ENCODE peak calls at places on chromosomes 13 and 19, in ten cellular contexts. T is upper lobe of left lung, G is HCT116, W is suprapubic skin, L is stomach, Q is breast epithelium, Z is spleen, E is prostate gland, A is H1, J is vagina. Y is an unnamed sample.

GRCh38 chr13:27148900-27149299 is 22.7 kb downstream of the USP12 start:
- DNase-seq in T (no peak), G (no peak), W (no peak), L (no peak), Q (no peak), Z (no peak), E (no peak), A (no peak), J (no peak), Y (no peak)

GRCh38 chr19:31002852-31003251 is 346.4 kb downstream of the TSHZ3 start:
- DNase-seq in T (no peak), G (no peak), W (no peak), L (no peak), Q (no peak), Z (no peak), E (no peak), A (no peak), J (no peak), Y (no peak)

GRCh38 chr19:46791944-46792343 is 3.5 kb upstream of the SLC1A5 start:
- DNase-seq in T (no peak), G (no peak), W (no peak), L (no peak), Q (no peak), Z (no peak), E (no peak), A (no peak), J (no peak), Y (no peak)

GRCh38 chr13:105389373-105389772 is 1146.1 kb downstream of the EFNB2 start:
- DNase-seq in T (no peak), G (no peak), W (no peak), L (no peak), Q (no peak), Z (no peak), E (no peak), A (no peak), J (no peak), Y (no peak)

GRCh38 chr19:40759352-40759751 is 8.3 kb downstream of the SNRPA start:
- DNase-seq in T (no peak), G (no peak), W (no peak), L (no peak), Q (no peak), Z (no peak), E (no peak), A (no peak), J (no peak), Y (no peak)

GRCh38 chr19:43636121-43636683 is 3.4 kb downstream of the CADM4 start:
- DNase-seq in T (no peak), G (no peak), W (peak; percentile 53), L (no peak), Q (peak; percentile 55), Z (no peak), E (no peak), A (no peak), J (no peak), Y (no peak)

GRCh38 chr19:20325151-20325550 is 158.1 kb downstream of the ZNF486 start:
- DNase-seq in T (no peak), G (no peak), W (no peak), L (no peak), Q (no peak), Z (no peak), E (no peak), A (no peak), J (no peak), Y (no peak)

GRCh38 chr13:99086149-99086868 is 108.4 kb upstream of the DOCK9 start:
- DNase-seq in T (peak; percentile 61), G (no peak), W (peak; percentile 66), L (peak; percentile 62), Q (no peak), Z (peak; percentile 95), E (peak; percentile 40), A (no peak), J (no peak), Y (peak; percentile 75)

GRCh38 chr19:56080669-56081401 is 40.3 kb downstream of the ZNF787 start:
- DNase-seq in T (peak; percentile 80), G (peak; percentile 39), W (no peak), L (peak; percentile 86), Q (peak; percentile 65), Z (peak; percentile 92), E (peak; percentile 67), A (no peak), J (no peak), Y (peak; percentile 84)

GRCh38 chr19:53892301-53892980 is 10.4 kb downstream of the PRKCG start:
- DNase-seq in T (no peak), G (no peak), W (no peak), L (no peak), Q (no peak), Z (no peak), E (no peak), A (no peak), J (no peak), Y (no peak)

GRCh38 chr13:30143671-30144400 is 163.5 kb downstream of the KATNAL1 start:
- DNase-seq in T (no peak), G (no peak), W (peak; percentile 45), L (no peak), Q (no peak), Z (no peak), E (no peak), A (no peak), J (no peak), Y (no peak)

GRCh38 chr19:43783636-43784035 is 2.9 kb upstream of the KCNN4 start:
- DNase-seq in T (no peak), G (no peak), W (no peak), L (no peak), Q (no peak), Z (no peak), E (no peak), A (no peak), J (no peak), Y (no peak)

GRCh38 chr19:20247016-20247683 is 80.1 kb downstream of the ZNF486 start:
- DNase-seq in T (peak; percentile 40), G (no peak), W (no peak), L (peak; percentile 51), Q (no peak), Z (no peak), E (peak; percentile 19), A (no peak), J (no peak), Y (no peak)

GRCh38 chr19:38304866-38305429 is 897 bp downstream of the C19orf33 start:
- DNase-seq in T (peak; percentile 95), G (peak; percentile 96), W (no peak), L (peak; percentile 93), Q (peak; percentile 54), Z (peak; percentile 86), E (peak; percentile 72), A (peak; percentile 83), J (no peak), Y (no peak)

GRCh38 chr13:108508263-108508662 is 121.1 kb upstream of the MYO16 start:
- DNase-seq in T (no peak), G (peak; percentile 16), W (no peak), L (no peak), Q (no peak), Z (no peak), E (no peak), A (no peak), J (no peak), Y (no peak)
- TF ChIP-seq CTCF in T (no peak), G (peak; percentile 59), W (no peak), L (no peak), Q (no peak), Z (peak; percentile 32), E (no peak), A (no peak), J (no peak), Y (peak; percentile 11)

GRCh38 chr13:51843529-51843928 is 1.4 kb downstream of the TMEM272 start:
- DNase-seq in T (no peak), G (no peak), W (no peak), L (no peak), Q (no peak), Z (no peak), E (no peak), A (no peak), J (no peak), Y (no peak)

GRCh38 chr13:51845574-51846318 is 769 bp upstream of the TMEM272 start:
- DNase-seq in T (no peak), G (no peak), W (no peak), L (no peak), Q (no peak), Z (no peak), E (no peak), A (no peak), J (peak; percentile 70), Y (no peak)

GRCh38 chr13:51841732-51842131 is 3.2 kb downstream of the TMEM272 start:
- DNase-seq in T (no peak), G (no peak), W (no peak), L (no peak), Q (no peak), Z (no peak), E (no peak), A (no peak), J (no peak), Y (no peak)

GRCh38 chr13:51846756-51847155 is 1.8 kb upstream of the TMEM272 start:
- DNase-seq in T (no peak), G (no peak), W (no peak), L (no peak), Q (no peak), Z (no peak), E (no peak), A (no peak), J (no peak), Y (no peak)

GRCh38 chr13:51844862-51845573 is at the start of gene TMEM272:
- DNase-seq in T (peak; percentile 45), G (peak; percentile 23), W (no peak), L (peak; percentile 57), Q (no peak), Z (peak; percentile 84), E (no peak), A (no peak), J (peak; percentile 78), Y (no peak)
- TF ChIP-seq POLR2AphosphoS5 in T (no peak), G (no peak), W (no peak), L (no peak), Q (no peak), Z (peak; percentile 37), E (no peak), A (no peak), J (no peak), Y (no peak)

DNA sequence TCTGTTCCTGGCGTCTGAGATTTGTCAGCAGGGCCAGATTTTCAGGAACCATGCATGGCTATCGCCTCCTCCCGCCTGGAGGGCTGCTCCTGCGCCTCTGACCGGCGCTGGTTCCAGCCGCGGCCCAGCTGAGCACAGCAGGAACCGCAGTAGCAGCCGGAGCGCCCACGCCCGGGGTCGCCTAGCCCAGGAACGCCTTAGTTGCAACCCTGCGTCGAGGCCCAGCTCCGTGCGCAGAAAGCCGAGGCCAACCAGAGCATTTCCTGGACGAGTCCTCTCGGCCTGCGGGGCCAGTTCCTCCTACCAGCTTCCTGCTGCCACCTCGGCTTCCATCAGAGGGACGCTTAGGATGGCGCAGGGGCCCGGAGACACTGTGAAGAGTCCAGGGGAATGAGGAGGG is 74.9 kb downstream of the ZNF492 start:
- DNase-seq in T (no peak), G (no peak), W (no peak), L (no peak), Q (no peak), Z (no peak), E (no peak), A (no peak), J (no peak), Y (no peak)
- H3K9me3 ChIP-seq in T (no peaks in the 10 kb centered on the region), G (no peaks in the 10 kb centered on the region), W (peaks cover 19% of the 10 kb centered on the region), L (no peaks in the 10 kb centered on the region), Q (peaks cover 11% of the 10 kb centered on the region), Z (peaks cover 95% of the 10 kb centered on the region), E (no peaks in the 10 kb centered on the region), A (peaks cover 69% of the 10 kb centered on the region), J (no peaks in the 10 kb centered on the region), Y (no peaks in the 10 kb centered on the region)

DNA sequence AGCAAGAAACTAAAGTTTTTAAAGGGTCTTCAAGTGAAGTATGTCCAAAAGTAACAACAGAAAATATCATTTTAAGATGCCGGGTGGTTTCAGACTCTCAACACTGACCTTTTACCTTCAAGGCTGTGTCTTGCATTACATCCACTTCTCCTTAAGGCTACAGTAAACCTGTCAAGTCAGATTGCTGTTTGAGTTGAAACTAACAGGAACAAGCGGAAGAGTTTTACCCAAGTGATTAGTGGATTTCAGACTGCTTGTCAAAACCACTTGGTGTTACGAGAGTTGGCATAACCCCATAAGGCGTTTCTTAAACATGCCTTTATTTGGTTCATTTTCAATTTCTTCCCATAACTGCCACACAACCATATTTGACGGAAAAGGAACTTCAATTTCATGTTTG is 283.1 kb downstream of the DCT start:
- DNase-seq in T (no peak), G (no peak), W (no peak), L (no peak), Q (no peak), Z (no peak), E (no peak), A (no peak), J (no peak), Y (no peak)
- TF ChIP-seq CTCF in T (no peak), G (no peak), W (no peak), L (no peak), Q (no peak), Z (no peak), E (no peak), A (no peak), J (no peak), Y (no peak)